ENCODE peak calls at places on chromosomes 13 and 19, in eight cellular contexts. C is endothelial cell of umbilical vein, V is SK-N-SH, E is HepG2, N is H1, D is HCT116, O is GM12878, F is A549. L is an unnamed sample.

GRCh38 chr13:40585911-40586471 is 80.5 kb downstream of the FOXO1 start:
- DNase-seq in C (peak), V (no peak), E (no peak), N (no peak), D (no peak), O (no peak), F (no peak), L (no peak)

GRCh38 chr13:50573046-50573445 is 270.4 kb downstream of the DLEU7 start:
- DNase-seq in C (no peak), V (no peak), E (no peak), N (no peak), D (no peak), O (no peak), F (no peak), L (no peak)

GRCh38 chr13:29551214-29551613 is 44.3 kb downstream of the SLC7A1 start:
- DNase-seq in C (no peak), V (no peak), E (no peak), N (no peak), D (no peak), O (no peak), F (no peak), L (no peak)

GRCh38 chr13:42458193-42458592 is 115.8 kb upstream of the TNFSF11 start:
- DNase-seq in C (no peak), V (no peak), E (no peak), N (no peak), D (no peak), O (no peak), F (no peak), L (no peak)

GRCh38 chr19:18915639-18916038 is 3.5 kb downstream of the COPE start:
- DNase-seq in C (peak), V (peak), E (peak), N (peak), D (peak), O (no peak), F (peak), L (peak)

GRCh38 chr13:41509996-41510395 is 52.6 kb downstream of the RGCC start:
- DNase-seq in C (no peak), V (no peak), E (no peak), N (no peak), D (no peak), O (no peak), F (no peak), L (no peak)

GRCh38 chr13:33764716-33765115 is 53.2 kb upstream of the RFC3 start:
- DNase-seq in C (no peak), V (no peak), E (no peak), N (no peak), D (no peak), O (no peak), F (no peak), L (no peak)

GRCh38 chr13:74206061-74206561 is 71.9 kb upstream of the KLF12 start:
- DNase-seq in C (no peak), V (no peak), E (no peak), N (no peak), D (no peak), O (no peak), F (no peak), L (no peak)

GRCh38 chr13:47216176-47216822 is 319.4 kb upstream of the HTR2A start:
- DNase-seq in C (no peak), V (no peak), E (no peak), N (no peak), D (no peak), O (no peak), F (no peak), L (no peak)

GRCh38 chr13:31090096-31090495 is 71.6 kb downstream of the HSPH1 start:
- DNase-seq in C (no peak), V (no peak), E (no peak), N (no peak), D (no peak), O (no peak), F (no peak), L (no peak)

GRCh38 chr13:75445717-75446529 is 36.0 kb downstream of the TBC1D4 start:
- DNase-seq in C (no peak), V (no peak), E (no peak), N (no peak), D (no peak), O (no peak), F (no peak), L (no peak)

GRCh38 chr19:46932346-46932745 is 71.5 kb downstream of the ARHGAP35 start:
- DNase-seq in C (peak), V (no peak), E (no peak), N (no peak), D (no peak), O (no peak), F (no peak), L (no peak)

GRCh38 chr13:40344270-40345148 is 321.9 kb downstream of the FOXO1 start:
- DNase-seq in C (no peak), V (no peak), E (peak), N (peak), D (no peak), O (peak), F (peak), L (no peak)

GRCh38 chr13:85247780-85248179 is 551.4 kb downstream of the SLITRK6 start:
- DNase-seq in C (no peak), V (no peak), E (no peak), N (no peak), D (no peak), O (no peak), F (no peak), L (no peak)

GRCh38 chr13:31891472-31891871 is 140.1 kb upstream of the FRY start:
- DNase-seq in C (peak), V (no peak), E (no peak), N (no peak), D (no peak), O (no peak), F (no peak), L (no peak)

GRCh38 chr13:22041741-22042140 is 370.9 kb downstream of the FGF9 start:
- DNase-seq in C (no peak), V (no peak), E (no peak), N (no peak), D (no peak), O (no peak), F (no peak), L (no peak)

GRCh38 chr13:97018029-97018819 is 23.9 kb upstream of the OXGR1 start:
- DNase-seq in C (peak), V (peak), E (peak), N (peak), D (peak), O (no peak), F (peak), L (peak)

GRCh38 chr13:32587014-32587773 is 942 bp downstream of the PDS5B start:
- DNase-seq in C (peak), V (peak), E (peak), N (peak), D (peak), O (no peak), F (peak), L (peak)

GRCh38 chr13:65787087-65787486 is 1443.0 kb downstream of the PCDH9 start:
- DNase-seq in C (no peak), V (no peak), E (no peak), N (no peak), D (no peak), O (no peak), F (no peak), L (no peak)

GRCh38 chr13:42214445-42214844 is 57.5 kb upstream of the AKAP11 start:
- DNase-seq in C (no peak), V (no peak), E (no peak), N (no peak), D (no peak), O (no peak), F (no peak), L (no peak)

GRCh38 chr19:2288743-2289713 is 7.1 kb upstream of the PEAK3 start:
- DNase-seq in C (no peak), V (no peak), E (no peak), N (no peak), D (no peak), O (no peak), F (no peak), L (peak)

DNA sequence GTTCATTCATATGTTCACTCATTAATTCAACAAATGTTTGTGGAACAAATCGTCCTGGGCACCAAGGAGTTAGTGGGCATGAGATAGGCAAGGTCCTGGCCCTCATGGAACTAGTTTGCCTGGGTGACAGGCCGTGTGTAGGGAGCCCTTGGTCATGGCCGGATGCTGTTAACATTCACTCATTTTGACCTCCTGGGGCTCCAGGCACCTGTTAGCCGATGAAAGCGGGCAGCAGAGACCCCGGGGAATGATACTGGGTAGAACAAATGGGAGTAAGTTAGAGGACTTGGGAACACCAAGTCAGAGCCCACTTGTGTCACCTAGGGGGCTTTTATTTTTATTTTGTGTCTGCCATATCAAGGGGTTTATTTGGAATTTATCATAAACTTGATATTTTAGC is 6.6 kb downstream of the MED25 start:
- DNase-seq in C (no peak), V (no peak), E (no peak), N (no peak), D (no peak), O (no peak), F (no peak), L (no peak)
- H3K4me3 ChIP-seq in C (no peak), V (no peak), E (no peak), N (no peak), D (no peak), O (no peak), F (no peak), L (no peak)

DNA sequence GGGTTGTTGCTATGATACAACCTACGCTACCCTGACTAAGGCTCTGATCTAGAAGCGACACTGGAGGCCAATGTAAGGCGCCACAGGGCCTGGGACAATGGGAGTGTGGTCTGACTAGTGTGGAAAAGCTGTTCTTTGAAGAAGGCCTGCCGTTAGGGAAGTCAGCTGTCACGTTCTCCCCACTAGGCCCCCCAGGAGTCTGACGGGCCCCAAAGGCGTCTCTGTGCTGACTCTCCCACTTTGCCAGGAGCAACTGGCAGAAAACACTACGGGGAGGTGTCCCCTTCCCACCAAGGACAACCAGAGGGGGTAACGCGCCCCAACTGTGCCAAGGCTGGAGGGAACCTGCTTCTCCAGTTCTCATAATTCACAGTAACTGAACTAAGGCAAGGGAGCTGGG is 25.3 kb upstream of the EIF3G start:
- DNase-seq in C (no peak), V (no peak), E (no peak), N (no peak), D (no peak), O (no peak), F (no peak), L (no peak)
- TF ChIP-seq MAX in C (no peak), V (no peak), E (no peak), N (no peak), D (no peak), O (no peak), F (no peak), L (no peak)

GRCh38 chr13:111212517-111212873 is 97.4 kb downstream of the ARHGEF7 start:
- DNase-seq in C (no peak), V (no peak), E (no peak), N (no peak), D (no peak), O (no peak), F (no peak), L (no peak)

GRCh38 chr13:111213964-111214726 is 99.0 kb downstream of the ARHGEF7 start:
- DNase-seq in C (no peak), V (no peak), E (no peak), N (no peak), D (no peak), O (no peak), F (no peak), L (peak)

GRCh38 chr13:111217661-111218060 is 102.6 kb downstream of the ARHGEF7 start:
- DNase-seq in C (no peak), V (no peak), E (no peak), N (no peak), D (no peak), O (no peak), F (no peak), L (no peak)

GRCh38 chr13:111216166-111216960 is 101.3 kb downstream of the ARHGEF7 start:
- DNase-seq in C (no peak), V (peak), E (peak), N (peak), D (no peak), O (no peak), F (peak), L (peak)

DNA sequence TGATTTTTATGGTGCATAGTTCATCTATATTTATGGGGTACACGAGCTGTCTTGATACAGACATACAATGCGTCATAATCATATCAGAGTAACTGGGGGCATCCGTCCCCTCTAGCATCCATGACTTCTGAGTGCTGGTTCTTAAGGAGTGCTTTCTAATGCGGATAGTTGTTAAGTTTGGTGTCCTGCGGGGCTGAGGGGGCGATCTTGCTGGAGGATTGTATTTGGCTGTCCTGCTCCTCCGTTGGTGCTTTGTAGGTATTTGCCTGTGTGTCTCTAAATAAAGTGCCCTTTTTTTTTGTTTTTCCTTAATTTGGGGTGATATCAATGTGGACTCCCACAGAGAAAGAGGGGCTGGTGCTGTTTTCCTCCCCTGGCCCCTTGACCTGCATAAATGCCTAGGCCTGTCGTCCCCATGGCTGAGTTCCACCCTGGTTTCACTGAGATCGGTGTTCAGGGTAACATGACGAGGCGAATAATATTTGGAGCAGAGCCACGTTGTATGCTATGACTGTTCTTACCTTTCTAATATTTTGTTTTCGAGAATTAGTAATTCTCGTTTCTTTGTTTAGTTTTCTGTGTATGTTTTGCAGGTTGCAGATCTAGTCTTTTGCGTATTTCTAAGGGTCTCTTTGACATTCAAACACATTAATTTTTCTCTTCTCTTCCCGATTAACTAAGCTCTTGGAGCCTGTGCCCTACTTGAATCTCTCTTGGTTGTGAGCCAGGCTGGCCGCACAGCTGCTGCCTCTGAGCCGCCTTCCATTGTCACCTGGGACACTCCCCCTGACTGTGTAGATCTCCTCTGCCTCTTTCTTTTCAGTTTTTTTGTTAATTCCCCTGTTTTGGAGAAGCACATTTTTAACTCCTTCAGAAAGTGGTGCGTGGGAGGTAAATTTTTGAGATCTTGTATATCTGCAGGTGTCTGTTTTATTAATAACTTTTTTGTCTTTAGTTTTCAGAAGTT is 100.3 kb downstream of the ARHGEF7 start:
- DNase-seq in C (no peak), V (no peak), E (no peak), N (no peak), D (no peak), O (no peak), F (no peak), L (no peak)
- H3K4me3 ChIP-seq in C (no peak), V (no peak), E (no peak), N (peak), D (no peak), O (no peak), F (no peak), L (no peak)

DNA sequence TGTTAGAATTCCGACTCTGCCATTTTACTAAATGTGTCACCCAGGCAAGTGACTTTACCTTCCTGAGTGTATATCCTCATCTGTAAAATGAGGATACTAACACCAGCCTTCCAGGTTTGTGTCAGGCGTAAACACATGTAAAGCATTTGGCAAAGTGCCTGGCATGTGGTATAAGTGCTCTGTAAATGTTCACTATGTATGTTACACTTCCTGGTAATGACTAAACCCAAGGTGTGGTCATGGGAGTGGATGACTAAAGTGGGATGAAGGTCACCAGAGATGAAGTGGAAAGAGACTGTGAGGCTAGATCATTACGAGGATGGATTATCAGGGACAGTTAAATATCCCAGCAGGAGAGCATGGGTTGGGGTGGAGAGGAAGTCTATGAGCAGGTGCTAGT is 25.6 kb downstream of the DEDD2 start:
- DNase-seq in C (no peak), V (no peak), E (peak), N (no peak), D (peak), O (no peak), F (peak), L (no peak)
- TF ChIP-seq MAX in C (no peak), V (no peak), E (no peak), N (no peak), D (peak), O (no peak), F (no peak), L (no peak)

GRCh38 chr13:35690546-35690945 is 214.1 kb upstream of the MAB21L1 start:
- DNase-seq in C (peak), V (no peak), E (no peak), N (no peak), D (no peak), O (no peak), F (no peak), L (no peak)
- H3K4me3 ChIP-seq in C (no peak), V (no peak), E (no peak), N (no peak), D (no peak), O (no peak), F (no peak), L (no peak)

DNA sequence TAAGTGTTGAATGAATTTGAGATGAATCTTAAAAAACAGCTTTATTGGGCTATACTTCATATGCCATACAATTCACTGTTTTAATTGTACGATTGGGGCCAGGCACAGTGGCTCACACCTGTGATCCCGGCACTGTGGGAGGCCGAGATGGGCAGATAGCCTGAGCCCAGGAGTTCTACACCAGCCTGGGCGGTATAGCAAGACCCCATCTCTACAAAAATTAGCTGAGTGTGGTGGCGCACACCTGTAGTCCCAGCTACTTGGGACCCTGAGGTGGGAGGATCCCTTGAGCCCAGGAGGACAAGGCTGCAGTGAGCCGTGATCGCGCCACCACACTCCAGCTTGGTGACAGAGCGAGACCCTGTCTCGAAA is 10.3 kb downstream of the ARID3A start:
- DNase-seq in C (no peak), V (no peak), E (no peak), N (no peak), D (no peak), O (no peak), F (no peak), L (no peak)
- TF ChIP-seq MAX in C (no peak), V (no peak), E (no peak), N (no peak), D (no peak), O (no peak), F (no peak), L (no peak)

DNA sequence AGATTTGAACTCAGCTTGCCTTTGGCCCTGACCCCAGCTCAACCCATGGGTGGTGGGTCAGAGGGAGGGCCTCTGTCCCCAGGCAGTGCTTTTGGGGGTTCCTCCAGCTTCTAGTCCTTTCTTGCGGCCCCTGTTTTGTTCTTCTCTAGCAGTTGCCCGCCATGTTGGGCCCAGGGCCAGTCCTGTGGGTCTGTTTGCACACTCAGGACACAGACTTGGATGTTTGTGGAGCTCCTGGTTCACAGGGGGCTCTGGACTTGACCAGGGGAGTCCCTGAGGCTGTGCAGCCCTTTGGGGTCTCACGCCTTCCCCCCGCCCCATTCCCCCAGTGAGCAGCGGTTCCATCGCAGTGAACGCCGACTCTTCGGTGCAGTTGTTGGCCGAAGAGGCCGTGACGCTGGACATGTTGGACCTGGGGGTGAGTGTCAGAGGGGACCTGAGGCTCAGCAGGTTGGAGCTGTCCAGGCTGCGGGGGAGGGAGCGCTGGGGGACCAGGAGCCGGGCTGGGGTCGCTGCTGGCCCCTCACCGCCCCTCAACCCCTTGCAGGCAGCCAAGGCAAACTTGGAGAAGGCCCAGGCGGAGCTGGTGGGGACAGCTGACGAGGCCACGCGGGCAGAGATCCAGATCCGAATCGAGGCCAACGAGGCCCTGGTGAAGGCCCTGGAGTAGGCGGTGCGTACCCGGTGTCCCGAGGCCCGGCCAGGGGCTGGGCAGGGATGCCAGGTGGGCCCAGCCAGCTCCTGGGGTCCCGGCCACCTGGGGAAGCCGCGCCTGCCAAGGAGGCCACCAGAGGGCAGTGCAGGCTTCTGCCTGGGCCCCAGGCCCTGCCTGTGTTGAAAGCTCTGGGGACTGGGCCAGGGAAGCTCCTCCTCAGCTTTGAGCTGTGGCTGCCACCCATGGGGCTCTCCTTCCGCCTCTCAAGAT is 2.5 kb downstream of the ATP5F1D start:
- DNase-seq in C (peak), V (peak), E (peak), N (peak), D (no peak), O (no peak), F (peak), L (peak)
- H3K4me3 ChIP-seq in C (no peak), V (no peak), E (peak), N (no peak), D (peak), O (peak), F (peak), L (no peak)

GRCh38 chr19:45469835-45470146 is 2.0 kb downstream of the FOSB start:
- DNase-seq in C (no peak), V (peak), E (peak), N (no peak), D (no peak), O (no peak), F (no peak), L (no peak)
- TF ChIP-seq MAX in C (no peak), V (no peak), E (no peak), N (no peak), D (no peak), O (no peak), F (no peak), L (no peak)

L was measured in NB4.